ENCODE peak calls at places on chromosomes 7 and 10, in four cellular contexts. R is mesendoderm, S is IMR-90, I is H9. M is an unnamed sample. For H3K79me1, the result is how much of the 10 kb centered on the place peaks cover.

GRCh38 chr10:70594161-70594560 is 8.4 kb downstream of the PRF1 start:
- DNase-seq in R (no peak), S (no peak), I (no peak), M (no peak)

GRCh38 chr10:52951819-52952218 is 179.2 kb upstream of the MBL2 start:
- DNase-seq in R (peak), S (peak), I (peak), M (peak)

GRCh38 chr10:5216801-5217200 is 20.2 kb downstream of the AKR1C4 start:
- DNase-seq in R (no peak), S (no peak), I (no peak), M (no peak)

GRCh38 chr10:70809726-70810125 is 6.0 kb upstream of the SGPL1 start:
- DNase-seq in R (peak), S (no peak), I (no peak), M (no peak)

GRCh38 chr7:134619627-134620331 is 26.9 kb upstream of the BPGM start:
- DNase-seq in R (no peak), S (peak), I (no peak), M (no peak)

GRCh38 chr7:87671-88070 is 104.7 kb upstream of the FAM20C start:
- DNase-seq in R (no peak), S (no peak), I (no peak), M (no peak)

GRCh38 chr10:100968839-100969174 is 497 bp upstream of the SEMA4G start:
- DNase-seq in R (no peak), S (no peak), I (no peak), M (no peak)

GRCh38 chr7:105887569-105888199 is 11.3 kb upstream of the ATXN7L1 start:
- DNase-seq in R (no peak), S (no peak), I (no peak), M (peak)

GRCh38 chr7:51235593-51236313 is 80.9 kb downstream of the COBL start:
- DNase-seq in R (no peak), S (no peak), I (no peak), M (no peak)

GRCh38 chr10:52623761-52624160 is 148.8 kb downstream of the MBL2 start:
- DNase-seq in R (no peak), S (peak), I (no peak), M (no peak)

GRCh38 chr10:38605153-38605661 is 511.1 kb downstream of the ZNF37A start:
- DNase-seq in R (no peak), S (no peak), I (no peak), M (no peak)

GRCh38 chr10:30645340-30645827 is 15.8 kb upstream of the LYZL2 start:
- DNase-seq in R (peak), S (peak), I (peak), M (no peak)

GRCh38 chr7:24133691-24134090 is 150.3 kb upstream of the NPY start:
- DNase-seq in R (no peak), S (no peak), I (no peak), M (no peak)

GRCh38 chr10:125043824-125044658 is 102.1 kb downstream of the ZRANB1 start:
- DNase-seq in R (no peak), S (peak), I (no peak), M (no peak)

GRCh38 chr10:44857363-44858016 is 53.6 kb upstream of the TMEM72 start:
- DNase-seq in R (peak), S (peak), I (peak), M (peak)

DNA sequence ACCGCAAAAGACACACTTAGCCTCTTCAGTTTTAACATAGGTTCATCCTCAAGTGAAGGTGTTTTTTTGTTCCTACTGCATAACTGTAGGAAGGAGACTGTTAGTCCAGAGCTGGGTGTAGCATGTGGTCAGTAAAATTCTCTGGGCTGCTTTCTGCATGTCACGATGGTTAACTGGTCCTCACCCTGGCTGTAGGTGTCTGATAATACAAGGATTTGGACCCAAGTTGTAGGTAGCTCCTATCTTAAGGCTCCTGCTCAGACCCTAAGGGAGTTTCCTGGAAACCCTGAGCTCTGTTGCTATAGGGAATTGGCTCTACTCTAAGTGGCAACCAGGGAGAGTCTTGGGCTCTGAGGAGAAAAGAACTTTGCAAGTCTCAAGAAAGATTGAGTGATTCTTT is 112.9 kb downstream of the SAMD9 start:
- DNase-seq in R (no peak), S (no peak), I (no peak), M (no peak)
- H3K79me1 ChIP-seq in R (under half), S (under half), I (under half), M (under half)

GRCh38 chr7:150376560-150376959 is 2.6 kb upstream of the ZNF775 start:
- DNase-seq in R (no peak), S (no peak), I (no peak), M (no peak)

GRCh38 chr7:150378853-150379589 is at the start of gene ZNF775:
- DNase-seq in R (peak), S (peak), I (peak), M (peak)

GRCh38 chr7:150377116-150377979 is 1.8 kb upstream of the ZNF775 start:
- DNase-seq in R (no peak), S (no peak), I (no peak), M (no peak)

GRCh38 chr7:150379590-150380379 is 655 bp downstream of the ZNF775 start:
- DNase-seq in R (no peak), S (no peak), I (no peak), M (no peak)

DNA sequence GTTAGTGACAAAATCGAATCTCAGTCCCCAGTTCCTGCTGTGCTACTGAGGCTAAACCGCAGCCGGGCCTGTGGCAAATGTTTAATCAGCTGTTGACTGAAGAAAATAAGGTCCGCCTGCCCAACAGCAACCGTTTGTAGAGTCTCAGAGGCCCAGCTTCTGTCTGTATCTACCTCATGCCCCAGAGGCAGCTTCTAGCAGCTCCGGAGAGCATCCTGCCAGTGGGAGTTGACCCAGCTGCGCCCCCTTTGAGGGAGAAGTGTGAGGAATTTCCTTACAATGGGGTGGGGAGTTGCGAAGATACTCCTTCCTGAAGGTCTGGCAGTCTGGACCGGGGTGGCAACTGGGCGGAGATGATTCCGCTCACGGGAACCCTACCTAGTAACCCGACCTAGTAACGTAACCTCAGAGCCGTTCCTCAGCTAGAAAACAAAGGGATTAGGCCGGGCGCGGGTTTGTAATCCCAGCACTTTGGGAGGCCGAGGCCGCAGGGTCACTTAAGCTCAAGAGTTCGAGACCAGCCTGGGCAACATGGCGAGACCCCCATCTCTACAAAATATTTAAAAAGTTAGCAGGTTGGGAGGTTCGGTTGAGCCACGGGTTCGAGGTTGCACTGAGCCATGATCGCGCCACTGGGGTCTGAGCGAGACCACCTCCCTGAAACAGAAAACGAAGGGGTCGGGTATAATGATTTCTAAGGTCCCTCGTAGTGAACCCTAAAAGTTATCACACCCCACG is 846 bp upstream of the ZNF775 start:
- DNase-seq in R (peak), S (peak), I (peak), M (peak)
- H3K79me1 ChIP-seq in R (under half), S (half or more), I (under half), M (under half)

DNA sequence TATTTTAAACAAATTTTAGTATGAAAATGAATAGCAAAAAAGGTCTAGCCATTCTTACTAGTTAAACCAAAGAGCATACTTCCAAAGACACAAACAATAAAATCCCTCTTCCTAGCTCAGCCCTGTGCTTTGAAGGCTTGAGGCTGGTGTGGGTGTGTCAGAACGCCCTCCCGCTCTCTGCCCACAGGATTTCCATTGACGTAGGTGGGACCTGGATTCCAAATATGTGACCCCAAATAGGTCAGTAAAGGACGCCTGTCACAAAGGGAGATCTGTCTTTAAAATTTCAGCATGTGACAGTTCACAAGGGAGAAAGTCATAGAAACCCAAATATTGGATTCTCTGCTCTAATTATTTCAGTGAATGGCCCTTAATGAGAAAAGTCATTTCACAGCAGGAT is 39.9 kb upstream of the LYZL1 start:
- DNase-seq in R (no peak), S (no peak), I (no peak), M (no peak)
- H3K79me1 ChIP-seq in R (under half), S (under half), I (under half), M (under half)

DNA sequence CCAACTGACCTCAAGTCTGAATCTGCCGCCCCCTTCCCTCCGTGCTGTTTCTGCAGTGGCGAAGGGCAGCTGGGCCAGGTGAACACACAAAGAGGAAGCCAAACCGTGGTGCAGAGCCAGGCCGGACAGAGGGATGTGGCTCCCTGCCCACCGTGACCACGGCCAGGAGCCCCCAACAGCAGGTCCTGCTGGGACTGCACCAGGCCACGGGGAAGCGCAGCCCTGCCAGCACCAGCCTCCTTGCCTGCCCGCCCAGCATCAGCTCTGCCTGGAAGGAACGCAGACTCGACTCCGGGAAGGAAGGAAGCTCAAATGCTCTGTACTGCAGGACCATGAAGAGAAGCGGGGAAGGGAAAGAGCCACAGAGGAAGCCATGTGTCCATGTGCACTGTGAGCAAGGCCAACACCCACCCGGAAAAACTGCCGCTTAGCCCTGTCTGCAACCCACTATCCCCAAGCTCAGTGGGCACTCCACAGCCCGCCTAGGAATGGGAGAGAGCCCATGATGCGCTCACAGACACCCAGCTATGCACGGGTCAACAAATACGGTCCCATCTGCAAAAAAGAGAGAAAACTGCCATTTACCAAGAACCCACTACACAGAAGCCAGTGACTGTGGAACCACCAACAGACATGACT is 19.0 kb downstream of the GPER1 start:
- DNase-seq in R (no peak), S (no peak), I (no peak), M (no peak)
- H3K79me1 ChIP-seq in R (under half), S (under half), I (under half), M (under half)

GRCh38 chr10:8051851-8052257 is 2.6 kb upstream of the GATA3 start:
- DNase-seq in R (peak), S (no peak), I (peak), M (no peak)
- H3K79me1 ChIP-seq in R (under half), S (under half), I (under half), M (under half)

M was measured in H1.